ENCODE peak calls at places on chromosomes 4 and X, in eight cellular contexts. O, I, T, D, A, X, R and Z are unnamed samples.

GRCh38 chr4:17695341-17695740 is 80.9 kb downstream of the MED28 start:
- DNase-seq in O (no peak), I (no peak), T (no peak), D (no peak), A (no peak), X (no peak), R (no peak), Z (no peak)

GRCh38 chrX:48540015-48540350 is 469 bp downstream of the TBC1D25 start:
- DNase-seq in O (peak), I (peak), T (peak), D (no peak), A (peak), X (no peak), R (peak), Z (no peak)

GRCh38 chr4:110742148-110742547 is 119.3 kb upstream of the PITX2 start:
- DNase-seq in O (no peak), I (no peak), T (no peak), D (no peak), A (no peak), X (no peak), R (no peak), Z (no peak)

GRCh38 chr4:1463088-1463926 is 57.1 kb upstream of the NKX1-1 start:
- DNase-seq in O (no peak), I (no peak), T (peak), D (peak), A (peak), X (no peak), R (no peak), Z (no peak)

GRCh38 chr4:155197757-155198156 is 10.7 kb upstream of the NPY2R start:
- DNase-seq in O (no peak), I (no peak), T (no peak), D (no peak), A (no peak), X (no peak), R (no peak), Z (no peak)

GRCh38 chr4:83851261-83852084 is 315.6 kb downstream of the GPAT3 start:
- DNase-seq in O (no peak), I (no peak), T (peak), D (no peak), A (no peak), X (no peak), R (peak), Z (peak)

GRCh38 chr4:17636696-17637351 is 22.4 kb downstream of the MED28 start:
- DNase-seq in O (peak), I (peak), T (peak), D (no peak), A (peak), X (peak), R (peak), Z (peak)

GRCh38 chr4:145189981-145190380 is 9.6 kb upstream of the OTUD4 start:
- DNase-seq in O (no peak), I (no peak), T (no peak), D (no peak), A (peak), X (no peak), R (no peak), Z (no peak)

GRCh38 chr4:89307446-89308160 is at the start of gene GPRIN3:
- DNase-seq in O (peak), I (peak), T (no peak), D (no peak), A (peak), X (peak), R (no peak), Z (no peak)

GRCh38 chr4:88779431-88779830 is 81.8 kb upstream of the NAP1L5 start:
- DNase-seq in O (no peak), I (no peak), T (peak), D (no peak), A (peak), X (no peak), R (no peak), Z (peak)

GRCh38 chr4:132284910-132285426 is 864.1 kb upstream of the PCDH10 start:
- DNase-seq in O (no peak), I (no peak), T (no peak), D (no peak), A (no peak), X (no peak), R (no peak), Z (no peak)

GRCh38 chr4:128347930-128348660 is 60.5 kb upstream of the PGRMC2 start:
- DNase-seq in O (no peak), I (no peak), T (peak), D (no peak), A (peak), X (no peak), R (no peak), Z (no peak)

GRCh38 chr4:100189820-100190642 is at the start of gene DDIT4L:
- DNase-seq in O (no peak), I (no peak), T (peak), D (no peak), A (peak), X (peak), R (peak), Z (no peak)

GRCh38 chr4:97589481-97590196 is 553.6 kb downstream of the STPG2 start:
- DNase-seq in O (no peak), I (no peak), T (peak), D (no peak), A (no peak), X (no peak), R (no peak), Z (no peak)

GRCh38 chr4:1082215-1083182 is 30.9 kb downstream of the RNF212 start:
- DNase-seq in O (no peak), I (no peak), T (peak), D (no peak), A (peak), X (peak), R (no peak), Z (peak)

GRCh38 chr4:76688737-76689078 is 209.2 kb downstream of the SOWAHB start:
- DNase-seq in O (no peak), I (no peak), T (no peak), D (no peak), A (no peak), X (no peak), R (no peak), Z (no peak)

GRCh38 chr4:173168396-173169177 is at the start of gene GALNT7:
- DNase-seq in O (peak), I (peak), T (peak), D (no peak), A (peak), X (peak), R (no peak), Z (no peak)

GRCh38 chrX:26558719-26559386 is 342.9 kb downstream of the MAGEB5 start:
- DNase-seq in O (no peak), I (no peak), T (no peak), D (no peak), A (no peak), X (no peak), R (no peak), Z (no peak)

GRCh38 chr4:15489551-15489950 is 19.9 kb downstream of the CC2D2A start:
- DNase-seq in O (no peak), I (no peak), T (no peak), D (no peak), A (no peak), X (no peak), R (no peak), Z (no peak)

GRCh38 chrX:16586371-16587112 is 63.4 kb upstream of the S100G start:
- DNase-seq in O (no peak), I (no peak), T (no peak), D (no peak), A (no peak), X (no peak), R (no peak), Z (no peak)

GRCh38 chr4:184815046-184815877 is 10.5 kb downstream of the ACSL1 start:
- DNase-seq in O (no peak), I (no peak), T (peak), D (no peak), A (peak), X (peak), R (peak), Z (no peak)

GRCh38 chr4:136355970-136356369 is 1176.3 kb downstream of the PCDH18 start:
- DNase-seq in O (no peak), I (no peak), T (no peak), D (no peak), A (no peak), X (no peak), R (no peak), Z (no peak)

GRCh38 chr4:38621004-38621684 is 42.9 kb upstream of the KLF3 start:
- DNase-seq in O (no peak), I (no peak), T (peak), D (no peak), A (peak), X (peak), R (peak), Z (no peak)

GRCh38 chr4:152936446-152937279 is 540 bp downstream of the FHDC1 start:
- DNase-seq in O (no peak), I (no peak), T (peak), D (no peak), A (no peak), X (peak), R (no peak), Z (no peak)

GRCh38 chrX:43813898-43814297 is 68.4 kb downstream of the MAOB start:
- DNase-seq in O (no peak), I (peak), T (peak), D (no peak), A (peak), X (no peak), R (peak), Z (no peak)

GRCh38 chrX:13721819-13722527 is 12.4 kb downstream of the TRAPPC2 start:
- DNase-seq in O (no peak), I (no peak), T (peak), D (no peak), A (peak), X (no peak), R (no peak), Z (no peak)

GRCh38 chr4:5708171-5708828 is at the start of gene EVC2:
- DNase-seq in O (peak), I (peak), T (peak), D (no peak), A (peak), X (peak), R (no peak), Z (no peak)

GRCh38 chr4:136985683-136986082 is 546.6 kb downstream of the PCDH18 start:
- DNase-seq in O (no peak), I (no peak), T (no peak), D (no peak), A (no peak), X (no peak), R (no peak), Z (no peak)

GRCh38 chr4:169774466-169775445 is 17.0 kb upstream of the HPF1 start:
- DNase-seq in O (peak), I (peak), T (peak), D (no peak), A (peak), X (no peak), R (no peak), Z (no peak)

GRCh38 chr4:2182981-2183380 is 58.9 kb downstream of the HAUS3 start:
- DNase-seq in O (no peak), I (no peak), T (peak), D (no peak), A (peak), X (no peak), R (no peak), Z (no peak)

GRCh38 chr4:67929447-67929846 is 33.8 kb downstream of the TMPRSS11A start:
- DNase-seq in O (no peak), I (no peak), T (peak), D (no peak), A (no peak), X (no peak), R (peak), Z (peak)

GRCh38 chrX:51456814-51457213 is 39.6 kb downstream of the NUDT11 start:
- DNase-seq in O (no peak), I (no peak), T (peak), D (no peak), A (peak), X (no peak), R (no peak), Z (no peak)

GRCh38 chrX:51461053-51462050 is 35.0 kb downstream of the NUDT11 start:
- DNase-seq in O (no peak), I (peak), T (peak), D (no peak), A (peak), X (no peak), R (peak), Z (peak)

GRCh38 chrX:51459125-51459524 is 37.3 kb downstream of the NUDT11 start:
- DNase-seq in O (no peak), I (peak), T (peak), D (no peak), A (peak), X (no peak), R (peak), Z (no peak)

GRCh38 chrX:51456246-51456645 is 40.1 kb downstream of the NUDT11 start:
- DNase-seq in O (no peak), I (no peak), T (no peak), D (no peak), A (no peak), X (peak), R (no peak), Z (no peak)
- H3K4me3 ChIP-seq in O (no peak), I (no peak), T (no peak), D (no peak), A (no peak), X (no peak), R (no peak), Z (no peak)

GRCh38 chrX:2390754-2391153 is 110.0 kb downstream of the DHRSX start:
- DNase-seq in O (no peak), I (no peak), T (no peak), D (no peak), A (no peak), X (no peak), R (no peak), Z (no peak)

GRCh38 chrX:2387614-2388239 is 113.0 kb downstream of the DHRSX start:
- DNase-seq in O (no peak), I (no peak), T (no peak), D (no peak), A (peak), X (peak), R (no peak), Z (no peak)

GRCh38 chrX:2391869-2392606 is 108.7 kb downstream of the DHRSX start:
- DNase-seq in O (no peak), I (no peak), T (peak), D (peak), A (peak), X (no peak), R (peak), Z (peak)

GRCh38 chrX:2388669-2389068 is 112.1 kb downstream of the DHRSX start:
- DNase-seq in O (no peak), I (no peak), T (no peak), D (peak), A (no peak), X (no peak), R (no peak), Z (no peak)

GRCh38 chrX:2389324-2389723 is 111.5 kb downstream of the DHRSX start:
- DNase-seq in O (no peak), I (no peak), T (no peak), D (no peak), A (no peak), X (no peak), R (no peak), Z (no peak)
- H3K4me3 ChIP-seq in O (no peak), I (no peak), T (no peak), D (no peak), A (no peak), X (no peak), R (no peak), Z (no peak)

DNA sequence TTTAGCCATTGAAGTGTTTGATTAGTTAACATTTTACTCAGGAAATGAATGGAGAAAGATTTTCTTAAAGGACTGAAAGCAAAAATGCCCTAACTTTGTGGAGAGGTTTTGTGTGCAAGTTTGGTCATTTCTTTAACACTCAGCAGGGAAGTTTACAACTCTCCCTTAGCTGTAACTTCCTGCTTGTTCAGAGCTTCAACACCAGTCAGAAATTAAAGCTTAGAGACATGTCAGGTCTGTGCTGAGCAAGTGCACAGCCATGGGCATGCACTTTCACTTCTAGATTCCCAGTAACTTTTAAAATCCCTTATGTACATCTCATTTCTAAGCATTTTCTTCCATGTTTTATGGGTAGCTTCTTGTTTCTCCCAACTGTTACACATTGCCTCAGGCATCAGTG is 326.0 kb downstream of the ACTRT1 start:
- DNase-seq in O (no peak), I (no peak), T (no peak), D (no peak), A (no peak), X (no peak), R (no peak), Z (no peak)
- H3K4me3 ChIP-seq in O (no peak), I (no peak), T (no peak), D (no peak), A (no peak), X (no peak), R (no peak), Z (no peak)

GRCh38 chr4:147480891-147481576 is at the start of gene EDNRA:
- DNase-seq in O (no peak), I (no peak), T (peak), D (no peak), A (peak), X (no peak), R (no peak), Z (no peak)
- H3K4me3 ChIP-seq in O (no peak), I (no peak), T (peak), D (peak), A (peak), X (no peak), R (peak), Z (peak)

GRCh38 chr4:56530269-56531148 is 24.9 kb downstream of the ARL9 start:
- DNase-seq in O (peak), I (peak), T (peak), D (no peak), A (peak), X (peak), R (peak), Z (peak)

GRCh38 chr4:56532239-56532638 is 26.6 kb downstream of the ARL9 start:
- DNase-seq in O (no peak), I (no peak), T (no peak), D (no peak), A (no peak), X (no peak), R (no peak), Z (no peak)

GRCh38 chr4:56535915-56536314 is 30.3 kb downstream of the ARL9 start:
- DNase-seq in O (no peak), I (no peak), T (no peak), D (no peak), A (no peak), X (no peak), R (no peak), Z (no peak)

GRCh38 chr4:56531823-56532222 is 26.2 kb downstream of the ARL9 start:
- DNase-seq in O (no peak), I (no peak), T (no peak), D (no peak), A (peak), X (no peak), R (no peak), Z (no peak)

DNA sequence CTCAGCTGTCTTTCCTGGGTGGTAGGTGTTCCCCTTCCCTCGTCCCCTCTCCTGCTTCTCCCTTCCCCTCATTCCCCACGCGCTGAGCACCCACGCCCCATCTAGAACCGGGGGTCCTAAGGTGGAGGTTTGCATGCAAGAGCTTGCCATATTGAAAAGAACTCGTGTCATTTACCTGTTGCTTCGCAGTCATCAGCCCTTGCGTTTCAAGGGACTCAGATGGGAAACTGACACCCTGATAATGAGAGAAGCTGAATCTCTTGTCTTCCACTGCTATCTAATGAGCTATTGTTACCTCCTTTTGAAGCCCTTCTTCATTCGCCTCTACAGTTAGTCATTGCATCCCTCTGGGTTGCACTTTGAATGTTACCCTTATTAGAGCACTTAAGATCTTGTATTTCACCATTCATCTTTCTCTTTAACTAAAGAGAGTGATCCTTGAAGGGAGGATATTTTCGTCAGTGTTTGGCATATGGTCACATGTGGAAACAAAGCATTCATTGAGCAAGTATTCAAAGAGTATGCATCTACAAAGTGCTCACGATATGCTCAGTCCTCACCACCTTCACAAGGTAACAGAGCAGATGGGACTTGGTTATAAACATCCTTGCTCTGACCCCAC is 25.7 kb downstream of the ARL9 start:
- DNase-seq in O (no peak), I (no peak), T (no peak), D (no peak), A (peak), X (no peak), R (no peak), Z (no peak)
- H3K4me3 ChIP-seq in O (peak), I (peak), T (peak), D (peak), A (peak), X (peak), R (no peak), Z (peak)

DNA sequence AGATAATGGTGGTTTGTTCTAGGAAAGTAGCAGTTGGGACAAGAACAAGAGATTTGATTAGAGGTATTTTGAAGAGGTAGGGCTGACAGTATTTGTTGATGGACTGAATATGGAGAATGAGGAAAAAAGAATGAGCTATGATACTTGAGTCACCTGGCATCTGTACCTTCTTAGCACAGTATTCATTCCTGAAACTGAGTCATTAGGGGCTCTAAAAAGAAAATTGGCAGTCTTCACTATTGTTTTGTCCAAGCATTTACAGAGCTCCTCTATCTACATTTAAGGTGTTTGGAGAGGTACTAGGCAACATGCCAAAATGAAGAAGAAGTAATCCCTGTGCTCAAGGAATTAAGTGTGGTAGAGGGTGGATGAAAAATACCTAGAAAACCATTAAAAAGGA is 165.8 kb downstream of the SHROOM4 start:
- DNase-seq in O (no peak), I (no peak), T (peak), D (no peak), A (no peak), X (no peak), R (no peak), Z (no peak)
- H3K4me3 ChIP-seq in O (no peak), I (no peak), T (no peak), D (no peak), A (no peak), X (no peak), R (no peak), Z (no peak)